ENCODE peak calls at places on chromosomes 16 and 17, in four cellular contexts. A is T follicular helper cell, K is amygdala, Y is OCI-LY7. H is an unnamed sample.

GRCh38 chr17:75689441-75689873 is 22.3 kb downstream of the SAP30BP start:
- DNase-seq in A (peak; percentile 39), K (no peak), Y (peak; percentile 98), H (peak; percentile 64)

GRCh38 chr16:89409161-89409711 is 81.1 kb downstream of the ANKRD11 start:
- DNase-seq in K (no peak), A (peak; percentile 69), Y (no peak), H (peak; percentile 44)

GRCh38 chr17:52383493-52384100 is 225.1 kb upstream of the CA10 start:
- DNase-seq in A (no peak), Y (peak; percentile 52), K (peak; percentile 63), H (peak; percentile 44)

GRCh38 chr16:75854117-75854516 is 127.8 kb upstream of the CPHXL start:
- DNase-seq in A (no peak), K (no peak), Y (no peak), H (no peak)

GRCh38 chr17:30552994-30553565 is 75.9 kb downstream of the GOSR1 start:
- DNase-seq in A (no peak), K (no peak), Y (no peak), H (no peak)

GRCh38 chr16:15507959-15508336 is 73.6 kb downstream of the BMERB1 start:
- DNase-seq in A (no peak), K (no peak), Y (no peak), H (no peak)

GRCh38 chr17:82611140-82612058 is 36.8 kb downstream of the WDR45B start:
- DNase-seq in K (no peak), A (no peak), Y (peak; percentile 32), H (no peak)

GRCh38 chr17:7246779-7247178 is 4.5 kb upstream of the GABARAP start:
- DNase-seq in A (no peak), K (no peak), Y (no peak), H (no peak)

GRCh38 chr16:88773812-88774291 is 11.2 kb downstream of the PIEZO1 start:
- DNase-seq in A (no peak), K (no peak), Y (no peak), H (peak; percentile 58)

GRCh38 chr17:5430413-5430999 is 8.4 kb downstream of the C1QBP start:
- DNase-seq in K (no peak), Y (no peak), A (no peak), H (no peak)

GRCh38 chr16:67399749-67400704 is 6.7 kb upstream of the TPPP3 start:
- DNase-seq in A (no peak), Y (no peak), K (no peak), H (no peak)

GRCh38 chr16:21626659-21627277 is 25.6 kb downstream of the IGSF6 start:
- DNase-seq in K (no peak), Y (peak; percentile 14), A (no peak), H (peak; percentile 81)

GRCh38 chr17:48905987-48906515 is 2.2 kb upstream of the UBE2Z start:
- DNase-seq in A (no peak), K (no peak), Y (no peak), H (no peak)

GRCh38 chr17:82931696-82932060 is 91.9 kb upstream of the ZNF750 start:
- DNase-seq in K (peak; percentile 70), Y (no peak), A (no peak), H (no peak)

GRCh38 chr16:81636298-81636960 is 142.7 kb upstream of the PLCG2 start:
- DNase-seq in A (no peak), K (no peak), Y (no peak), H (no peak)

GRCh38 chr16:8130197-8130596 is 460.1 kb downstream of the TMEM114 start:
- DNase-seq in Y (no peak), K (no peak), A (no peak), H (no peak)

GRCh38 chr16:84423416-84423837 is 55.1 kb downstream of the ATP2C2 start:
- DNase-seq in A (no peak), Y (peak; percentile 82), K (no peak), H (peak; percentile 51)

GRCh38 chr17:29138184-29138955 is 41.8 kb downstream of the MYO18A start:
- DNase-seq in K (no peak), A (no peak), Y (peak; percentile 53), H (peak; percentile 10)

GRCh38 chr16:53654946-53655345 is 48.7 kb downstream of the RPGRIP1L start:
- DNase-seq in K (no peak), Y (no peak), A (no peak), H (no peak)

GRCh38 chr16:73028263-73028662 is 19.7 kb downstream of the ZFHX3 start:
- DNase-seq in A (no peak), K (no peak), Y (no peak), H (no peak)

GRCh38 chr16:12229759-12230594 is 253.4 kb downstream of the SNX29 start:
- DNase-seq in K (no peak), Y (peak; percentile 65), A (no peak), H (peak; percentile 19)

GRCh38 chr17:76781056-76781982 is 43.4 kb downstream of the MFSD11 start:
- DNase-seq in A (no peak), Y (peak; percentile 55), K (no peak), H (peak; percentile 24)

GRCh38 chr16:2095918-2096582 is 39.6 kb downstream of the PKD1 start:
- DNase-seq in A (no peak), Y (no peak), K (no peak), H (no peak)

GRCh38 chr17:49976163-49976827 is 7.3 kb downstream of the DLX4 start:
- DNase-seq in A (no peak), Y (no peak), K (no peak), H (no peak)